ENCODE peak calls at places on chromosomes 6 and 20, in four cellular contexts. B is astrocyte of the spinal cord, D is RWPE2, J is cardiac fibroblast. R is an unnamed sample.

GRCh38 chr20:48795732-48796131 is 32.1 kb downstream of the PREX1 start:
- DNase-seq in B (no peak), D (no peak), J (peak), R (no peak)

GRCh38 chr6:149166747-149167146 is 150.8 kb upstream of the TAB2 start:
- DNase-seq in D (no peak), J (no peak), B (peak), R (no peak)

GRCh38 chr6:43120938-43121913 is 45.1 kb downstream of the PTK7 start:
- DNase-seq in D (peak), B (peak), J (peak), R (peak)

GRCh38 chr20:60053125-60053812 is 95.0 kb downstream of the CDH26 start:
- DNase-seq in D (peak), J (no peak), B (no peak), R (no peak)

GRCh38 chr6:170291271-170292110 is 613 bp upstream of the DLL1 start:
- DNase-seq in B (no peak), D (no peak), J (no peak), R (no peak)

GRCh38 chr6:131937703-131938631 is 13.2 kb downstream of the CCN2 start:
- DNase-seq in D (no peak), B (peak), J (peak), R (peak)

GRCh38 chr6:21593927-21594421 is 423 bp downstream of the SOX4 start:
- DNase-seq in J (peak), D (no peak), B (peak), R (peak)

GRCh38 chr20:2059411-2059810 is 42.2 kb upstream of the STK35 start:
- DNase-seq in J (no peak), B (no peak), D (no peak), R (no peak)

GRCh38 chr6:25892877-25893276 is 18.8 kb upstream of the SLC17A3 start:
- DNase-seq in D (no peak), J (no peak), B (no peak), R (no peak)

GRCh38 chr6:5995705-5996686 is 10.7 kb downstream of the NRN1 start:
- DNase-seq in J (peak), B (peak), D (no peak), R (peak)

GRCh38 chr6:91633374-91634184 is 1046.7 kb upstream of the MAP3K7 start:
- DNase-seq in D (no peak), J (no peak), B (no peak), R (no peak)

GRCh38 chr20:46582648-46583047 is 32.2 kb upstream of the OCSTAMP start:
- DNase-seq in J (no peak), B (no peak), D (peak), R (no peak)

GRCh38 chr6:163489584-163489983 is 75.1 kb downstream of the QKI start:
- DNase-seq in B (peak), D (no peak), J (peak), R (peak)

GRCh38 chr6:44220913-44221290 is 2.5 kb upstream of the SLC29A1 start:
- DNase-seq in J (no peak), B (no peak), D (no peak), R (no peak)

GRCh38 chr6:109671721-109672120 is 19.3 kb downstream of the AK9 start:
- DNase-seq in B (peak), J (peak), D (no peak), R (peak)

GRCh38 chr20:23146857-23147256 is 60.7 kb upstream of the CD93 start:
- DNase-seq in D (no peak), B (no peak), J (no peak), R (no peak)

GRCh38 chr6:28742668-28743270 is 181.0 kb downstream of the TRIM27 start:
- DNase-seq in J (peak), B (peak), D (no peak), R (peak)

GRCh38 chr20:25563362-25563761 is 22.0 kb downstream of the NINL start:
- DNase-seq in J (no peak), B (no peak), D (no peak), R (no peak)

GRCh38 chr6:54598787-54599309 is 247.7 kb upstream of the FAM83B start:
- DNase-seq in D (no peak), B (no peak), J (peak), R (no peak)

GRCh38 chr6:27753668-27754407 is 158.4 kb downstream of the OR2B2 start:
- DNase-seq in J (peak), D (peak), B (peak), R (peak)

GRCh38 chr6:121305957-121306607 is 28.2 kb downstream of the TBC1D32 start:
- DNase-seq in J (peak), D (no peak), B (peak), R (peak)

GRCh38 chr6:157096522-157096921 is 226.8 kb downstream of the TMEM242 start:
- DNase-seq in J (no peak), B (no peak), D (no peak), R (no peak)

GRCh38 chr6:158780963-158781691 is 38.0 kb downstream of the EZR start:
- DNase-seq in B (no peak), D (no peak), J (no peak), R (no peak)

GRCh38 chr20:62332989-62333819 is 30.4 kb downstream of the ADRM1 start:
- DNase-seq in J (no peak), D (peak), B (no peak), R (no peak)

GRCh38 chr6:30042914-30043313 is 18.2 kb upstream of the POLR1H start:
- DNase-seq in J (no peak), B (no peak), D (no peak), R (no peak)

GRCh38 chr6:121838842-121839241 is 403.4 kb downstream of the GJA1 start:
- DNase-seq in J (peak), D (no peak), B (peak), R (no peak)

GRCh38 chr6:31729979-31730630 is 1.0 kb upstream of the DDAH2 start:
- DNase-seq in D (no peak), B (peak), J (peak), R (peak)
- TF ChIP-seq CTCF in D (no peak), B (peak), J (no peak), R (peak)

GRCh38 chr20:44641305-44641704 is 10.2 kb downstream of the ADA start:
- DNase-seq in D (no peak), B (no peak), J (no peak), R (no peak)

GRCh38 chr20:44640522-44640921 is 11.0 kb downstream of the ADA start:
- DNase-seq in J (no peak), B (no peak), D (no peak), R (no peak)

GRCh38 chr20:44643154-44643519 is 8.4 kb downstream of the ADA start:
- DNase-seq in B (no peak), J (no peak), D (no peak), R (no peak)

GRCh38 chr20:44643596-44644383 is 7.7 kb downstream of the ADA start:
- DNase-seq in B (peak), J (peak), D (peak), R (peak)

GRCh38 chr20:44642203-44643153 is 9.0 kb downstream of the ADA start:
- DNase-seq in B (peak), J (peak), D (peak), R (peak)
- TF ChIP-seq CTCF in B (no peak), J (no peak), D (peak), R (no peak)

DNA sequence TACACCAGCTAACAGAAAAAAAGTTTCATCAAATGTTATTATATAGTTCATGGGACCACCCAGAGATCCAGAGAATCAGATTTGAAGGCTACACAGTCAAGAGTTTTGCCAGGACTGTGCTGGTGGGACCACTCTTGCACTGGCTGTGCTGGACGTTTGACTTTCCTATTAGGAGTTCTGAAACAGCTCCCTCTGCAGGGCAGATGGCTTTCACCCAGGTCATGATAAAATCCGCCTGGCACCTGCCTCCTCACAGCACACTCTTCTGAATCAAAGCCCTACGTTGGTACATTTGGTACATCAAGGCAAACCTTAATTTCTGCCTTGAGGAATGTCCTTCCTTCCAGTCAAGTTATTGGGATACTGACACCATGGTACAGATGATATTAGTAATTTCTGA is 302.1 kb downstream of the ZNF217 start:
- DNase-seq in D (no peak), J (no peak), B (no peak), R (no peak)
- TF ChIP-seq CTCF in D (peak), J (no peak), B (no peak), R (peak)

GRCh38 chr20:39651645-39652340 is 689.6 kb downstream of the DHX35 start:
- DNase-seq in B (no peak), J (no peak), D (no peak), R (no peak)
- TF ChIP-seq CTCF in B (no peak), J (no peak), D (no peak), R (no peak)

GRCh38 chr6:127550403-127550802 is 26.6 kb upstream of the C6orf58 start:
- DNase-seq in D (no peak), J (peak), B (peak), R (peak)

GRCh38 chr6:127547215-127547614 is 28.1 kb upstream of the MTCL3 start:
- DNase-seq in B (no peak), J (peak), D (no peak), R (peak)

GRCh38 chr6:127547909-127548649 is 28.9 kb upstream of the C6orf58 start:
- DNase-seq in J (peak), D (no peak), B (no peak), R (peak)
- TF ChIP-seq CTCF in J (peak), D (peak), B (peak), R (peak)

DNA sequence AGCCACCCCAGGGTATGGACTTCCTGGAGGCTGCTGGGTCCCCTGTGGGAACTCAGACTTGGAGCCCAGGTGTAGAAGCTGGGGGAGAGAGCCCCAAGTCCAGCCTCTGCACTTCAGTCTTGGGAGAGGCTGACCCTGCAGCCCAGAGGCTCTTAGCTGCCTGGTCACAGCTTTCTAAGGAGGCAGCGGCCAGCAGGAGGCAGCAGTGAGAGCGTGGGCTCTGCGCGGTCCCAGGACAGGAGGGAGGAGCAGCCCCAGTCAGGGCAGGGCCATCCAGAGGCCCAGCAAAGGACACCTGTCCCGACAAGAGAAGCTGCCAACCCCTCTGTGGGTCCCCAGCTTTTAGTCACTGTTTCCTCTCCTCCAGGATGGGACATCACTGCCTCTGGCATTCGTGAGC is 9.4 kb downstream of the TREML2 start:
- DNase-seq in D (no peak), B (no peak), J (peak), R (no peak)
- TF ChIP-seq CTCF in D (peak), B (peak), J (peak), R (peak)

DNA sequence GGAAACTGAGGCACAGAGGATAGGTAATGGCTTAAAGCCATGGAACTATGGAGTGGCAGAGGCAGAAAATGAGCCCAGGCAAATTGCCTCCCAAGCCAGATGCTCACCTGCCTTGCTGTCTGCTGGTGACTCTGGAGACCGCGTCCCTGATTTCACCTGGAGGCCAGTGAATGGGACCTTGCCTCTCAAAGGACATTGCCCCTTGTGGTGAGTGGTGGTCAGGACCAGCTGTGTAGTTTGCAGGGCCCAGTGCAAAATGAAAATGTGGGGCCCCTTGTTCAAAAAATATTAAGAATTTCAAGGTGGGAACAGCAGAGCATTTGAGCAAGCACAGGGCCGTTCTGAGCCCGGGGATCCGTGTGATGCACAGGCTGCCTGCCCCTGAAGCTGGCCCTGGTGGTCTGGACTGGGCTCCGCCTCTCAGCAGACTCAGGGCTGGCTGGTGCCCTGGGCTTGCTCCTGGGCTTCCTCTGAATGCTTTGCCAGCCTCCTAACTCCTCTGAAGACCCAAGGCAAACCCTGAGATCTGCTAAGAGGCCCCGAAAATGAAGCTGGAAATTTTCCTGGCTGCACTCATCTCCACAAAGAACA is 19.8 kb upstream of the KCNG1 start:
- DNase-seq in B (no peak), J (no peak), D (peak), R (no peak)
- TF ChIP-seq CTCF in B (peak), J (peak), D (peak), R (peak)